ENCODE peak calls at places on chromosomes 4 and X, in four cellular contexts. F, K, G and O are unnamed samples.

GRCh38 chr4:54902261-54902660 is 223.1 kb downstream of the KDR start:
- DNase-seq in F (no peak), K (no peak), G (no peak), O (peak; percentile 43)

GRCh38 chr4:1195894-1196401 is 23.6 kb upstream of the SPON2 start:
- DNase-seq in F (no peak), K (no peak), G (no peak), O (no peak)

GRCh38 chrX:13377537-13377936 is 57.7 kb upstream of the ATXN3L start:
- DNase-seq in F (no peak), K (no peak), G (no peak), O (peak; percentile 95)

GRCh38 chr4:113080050-113080449 is 30.6 kb downstream of the ANK2 start:
- DNase-seq in F (no peak), K (peak; percentile 69), G (no peak), O (peak; percentile 2)

GRCh38 chrX:31894152-31894551 is 822.3 kb upstream of the FTHL17 start:
- DNase-seq in F (no peak), K (no peak), G (no peak), O (no peak)

GRCh38 chrX:12065251-12065650 is 73.0 kb upstream of the FRMPD4 start:
- DNase-seq in F (peak; percentile 36), K (peak; percentile 50), G (peak; percentile 3), O (peak; percentile 28)

GRCh38 chr4:182142146-182143085 is 100.8 kb upstream of the TENM3 start:
- DNase-seq in F (peak; percentile 70), K (peak; percentile 86), G (no peak), O (peak; percentile 58)

GRCh38 chr4:25865586-25865985 is 2.8 kb upstream of the SEL1L3 start:
- DNase-seq in F (peak; percentile 72), K (peak; percentile 91), G (peak; percentile 27), O (no peak)

GRCh38 chr4:11546391-11547160 is 117.9 kb upstream of the HS3ST1 start:
- DNase-seq in F (no peak), K (no peak), G (no peak), O (peak; percentile 33)

GRCh38 chrX:20116087-20116574 is 576 bp downstream of the MAP7D2 start:
- DNase-seq in F (peak; percentile 33), K (peak; percentile 23), G (no peak), O (no peak)

GRCh38 chr4:39616651-39617050 is 22.0 kb downstream of the SMIM14 start:
- DNase-seq in F (no peak), K (peak; percentile 67), G (no peak), O (no peak)

GRCh38 chrX:13533726-13534125 is 35.7 kb upstream of the EGFL6 start:
- DNase-seq in F (no peak), K (no peak), G (no peak), O (peak; percentile 24)

GRCh38 chr4:4599886-4600285 is 58.0 kb upstream of the STX18 start:
- DNase-seq in F (no peak), K (no peak), G (no peak), O (no peak)

GRCh38 chr4:159042097-159042605 is 60.7 kb upstream of the RAPGEF2 start:
- DNase-seq in F (no peak), K (no peak), G (no peak), O (no peak)

GRCh38 chrX:136021903-136022302 is 36.7 kb downstream of the SLC9A6 start:
- DNase-seq in F (no peak), K (no peak), G (no peak), O (no peak)

GRCh38 chrX:34687095-34687494 is 30.0 kb upstream of the TMEM47 start:
- DNase-seq in F (no peak), K (no peak), G (no peak), O (no peak)

GRCh38 chr4:1231637-1232360 is 17.1 kb downstream of the CTBP1 start:
- DNase-seq in F (no peak), K (no peak), G (no peak), O (no peak)

GRCh38 chr4:73735231-73735630 is 5.1 kb upstream of the CXCL8 start:
- DNase-seq in F (no peak), K (no peak), G (no peak), O (peak; percentile 79)

GRCh38 chrX:48498374-48498809 is 10.4 kb upstream of the PORCN start:
- DNase-seq in F (no peak), K (no peak), G (no peak), O (peak; percentile 74)

DNA sequence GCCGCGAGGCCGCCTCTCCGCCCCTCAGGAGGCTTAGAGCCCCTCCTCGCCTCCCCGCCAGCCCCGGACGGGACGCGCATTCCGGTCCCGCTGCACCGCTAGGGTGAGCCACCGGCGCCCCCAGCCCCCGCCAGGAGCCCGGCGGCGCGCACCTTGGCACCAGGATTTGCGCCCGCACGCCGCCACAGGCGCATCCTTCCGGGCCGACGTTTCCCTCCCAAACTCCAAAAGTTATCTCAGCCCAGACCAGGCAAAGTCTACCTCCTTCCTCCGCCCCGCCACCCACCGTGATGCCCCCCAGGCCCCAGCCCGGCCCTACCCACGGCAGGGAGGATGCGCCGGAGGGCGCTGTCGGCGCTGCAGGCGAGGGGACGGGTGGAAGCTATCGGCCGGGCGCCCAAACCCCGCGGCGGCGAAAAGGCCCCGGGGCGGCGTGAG is 538 bp downstream of the SCML2 start:
- DNase-seq in F (peak; percentile 54), K (peak; percentile 52), G (no peak), O (no peak)
- H4K5ac ChIP-seq in F (no peak overlapping the region), K (no peak overlapping the region), G (no peak overlapping the region), O (no peak overlapping the region)

GRCh38 chr4:13656569-13656988 is 29.1 kb upstream of the BOD1L1 start:
- DNase-seq in F (peak; percentile 34), K (peak; percentile 35), G (no peak), O (peak; percentile 74)
- H4K5ac ChIP-seq in F (no peak overlapping the region), K (no peak overlapping the region), G (no peak overlapping the region), O (peak overlapping the region; percentile 78)

GRCh38 chr4:93839704-93840103 is 11.2 kb downstream of the ATOH1 start:
- DNase-seq in F (no peak), K (no peak), G (no peak), O (no peak)
- H4K5ac ChIP-seq in F (no peak overlapping the region), K (no peak overlapping the region), G (no peak overlapping the region), O (no peak overlapping the region)

GRCh38 chr4:152537881-152538280 is 2.0 kb upstream of the FBXW7 start:
- DNase-seq in F (no peak), K (no peak), G (no peak), O (no peak)

GRCh38 chr4:152534541-152535231 is 1.2 kb downstream of the FBXW7 start:
- DNase-seq in F (peak; percentile 35), K (peak; percentile 60), G (no peak), O (no peak)

GRCh38 chr4:152535236-152535902 is 523 bp downstream of the FBXW7 start:
- DNase-seq in F (no peak), K (no peak), G (no peak), O (no peak)

GRCh38 chr4:152535903-152536544 is at the start of gene FBXW7:
- DNase-seq in F (peak; percentile 99), K (peak; percentile 100), G (peak; percentile 93), O (peak; percentile 99)

DNA sequence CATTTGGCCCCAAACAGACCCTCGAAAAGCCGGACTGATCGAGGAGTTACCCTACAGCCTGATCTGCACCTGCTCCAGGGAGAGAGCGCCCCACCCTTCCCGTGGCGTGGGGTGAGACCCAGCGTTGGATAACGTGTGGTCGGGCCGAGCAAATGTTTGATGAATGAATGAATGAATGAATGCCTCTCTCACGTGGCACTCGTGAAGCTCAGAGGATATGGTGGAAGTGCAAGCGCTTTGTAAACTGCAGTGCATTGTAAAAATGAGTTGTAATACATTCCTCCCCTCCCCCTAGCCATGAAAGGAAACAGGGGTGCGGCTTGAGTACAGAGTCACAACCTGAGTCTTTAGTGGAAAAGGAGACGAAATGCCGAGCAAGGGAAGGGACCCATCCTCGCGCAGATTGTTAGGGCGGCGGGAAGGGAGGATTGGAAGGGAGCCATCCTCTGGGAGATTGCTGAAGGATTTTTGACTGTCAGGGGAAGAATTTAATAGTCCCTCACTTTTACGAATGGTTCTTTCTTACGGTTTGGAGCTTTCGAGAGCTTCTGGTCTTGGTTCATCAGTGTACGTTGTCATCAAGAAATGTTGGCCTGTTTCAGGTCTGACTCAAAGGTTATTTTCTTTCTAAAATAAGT is 772 bp upstream of the FBXW7 start:
- DNase-seq in F (no peak), K (no peak), G (no peak), O (peak; percentile 37)
- H4K5ac ChIP-seq in F (peak overlapping the region; percentile 34), K (no peak overlapping the region), G (peak overlapping the region; percentile 79), O (peak overlapping the region; percentile 51)

GRCh38 chrX:105315301-105315700 is 94.8 kb upstream of the TEX13A start:
- DNase-seq in F (no peak), K (no peak), G (no peak), O (peak; percentile 10)
- H4K5ac ChIP-seq in F (no peak overlapping the region), K (no peak overlapping the region), G (no peak overlapping the region), O (no peak overlapping the region)

GRCh38 chrX:139914421-139914820 is 18.4 kb downstream of the ATP11C start:
- DNase-seq in F (no peak), K (no peak), G (no peak), O (no peak)
- H4K5ac ChIP-seq in F (no peak overlapping the region), K (no peak overlapping the region), G (no peak overlapping the region), O (no peak overlapping the region)

GRCh38 chr4:147590249-147590920 is 26.8 kb upstream of the TMEM184C start:
- DNase-seq in F (peak; percentile 51), K (peak; percentile 75), G (no peak), O (peak; percentile 79)
- H4K5ac ChIP-seq in F (no peak overlapping the region), K (no peak overlapping the region), G (no peak overlapping the region), O (peak overlapping the region; percentile 53)

GRCh38 chr4:27000820-27001219 is 140.2 kb downstream of the STIM2 start:
- DNase-seq in F (no peak), K (no peak), G (no peak), O (no peak)
- H4K5ac ChIP-seq in F (no peak overlapping the region), K (no peak overlapping the region), G (no peak overlapping the region), O (no peak overlapping the region)